ENCODE peak calls at places on chromosomes 7 and 10, in nine cellular contexts. One of them, this sample, is unnamed.
A peak's percentile ranks its signal among the peaks of the same experiment; 100 is the strongest.

GRCh38 chr7:82665966-82666507 is 222.5 kb upstream of the CACNA2D1 start:
- DNase-seq in GM18507: no peak
- DNase-seq in AG09319: no peak
- DNase-seq in GM13977: no peak
- DNase-seq in GDM1: no peak
- DNase-seq in T-helper 17 cell: no peak
- DNase-seq in right lobe of liver: no peak
- DNase-seq in neural progenitor cell: no peak
- DNase-seq in fibroblast of pulmonary artery: peak; percentile 75
- DNase-seq in this sample: no peak

GRCh38 chr10:62681211-62681940 is 123.1 kb upstream of the ADO start:
- DNase-seq in neural progenitor cell: peak; percentile 42
- DNase-seq in GM18507: peak; percentile 75
- DNase-seq in right lobe of liver: no peak
- DNase-seq in fibroblast of pulmonary artery: no peak
- DNase-seq in GM13977: peak; percentile 82
- DNase-seq in T-helper 17 cell: peak; percentile 30
- DNase-seq in AG09319: no peak
- DNase-seq in GDM1: no peak
- DNase-seq in this sample: peak; percentile 96

GRCh38 chr7:47578581-47579270 is 3.2 kb downstream of the TNS3 start:
- DNase-seq in fibroblast of pulmonary artery: peak; percentile 54
- DNase-seq in GM13977: no peak
- DNase-seq in right lobe of liver: no peak
- DNase-seq in AG09319: no peak
- DNase-seq in neural progenitor cell: no peak
- DNase-seq in GM18507: no peak
- DNase-seq in T-helper 17 cell: no peak
- DNase-seq in GDM1: peak; percentile 75
- DNase-seq in this sample: no peak

GRCh38 chr7:5218564-5219360 is 28.7 kb downstream of the WIPI2 start:
- DNase-seq in GDM1: no peak
- DNase-seq in GM18507: peak; percentile 75
- DNase-seq in neural progenitor cell: no peak
- DNase-seq in fibroblast of pulmonary artery: no peak
- DNase-seq in right lobe of liver: peak; percentile 75
- DNase-seq in T-helper 17 cell: no peak
- DNase-seq in AG09319: no peak
- DNase-seq in GM13977: peak; percentile 87
- DNase-seq in this sample: no peak

GRCh38 chr7:142584765-142585164 is 164.5 kb upstream of the PRSS1 start:
- DNase-seq in T-helper 17 cell: no peak
- DNase-seq in AG09319: no peak
- DNase-seq in GM18507: no peak
- DNase-seq in fibroblast of pulmonary artery: peak; percentile 43
- DNase-seq in neural progenitor cell: no peak
- DNase-seq in GM13977: no peak
- DNase-seq in right lobe of liver: no peak
- DNase-seq in GDM1: no peak
- DNase-seq in this sample: no peak

GRCh38 chr10:53537508-53537907 is 764.9 kb upstream of the MBL2 start:
- DNase-seq in GDM1: no peak
- DNase-seq in GM13977: no peak
- DNase-seq in neural progenitor cell: no peak
- DNase-seq in AG09319: no peak
- DNase-seq in GM18507: no peak
- DNase-seq in fibroblast of pulmonary artery: no peak
- DNase-seq in right lobe of liver: no peak
- DNase-seq in T-helper 17 cell: no peak
- DNase-seq in this sample: no peak

GRCh38 chr10:107165007-107165406 is 501 bp upstream of the SORCS1 start:
- DNase-seq in right lobe of liver: no peak
- DNase-seq in neural progenitor cell: peak; percentile 24
- DNase-seq in AG09319: no peak
- DNase-seq in fibroblast of pulmonary artery: no peak
- DNase-seq in GM13977: no peak
- DNase-seq in GDM1: no peak
- DNase-seq in GM18507: no peak
- DNase-seq in T-helper 17 cell: no peak
- DNase-seq in this sample: no peak

GRCh38 chr10:21292763-21293517 is 232.5 kb downstream of the SKIDA1 start:
- DNase-seq in neural progenitor cell: peak; percentile 81
- DNase-seq in right lobe of liver: no peak
- DNase-seq in GM13977: no peak
- DNase-seq in T-helper 17 cell: no peak
- DNase-seq in GDM1: no peak
- DNase-seq in AG09319: peak; percentile 84
- DNase-seq in fibroblast of pulmonary artery: peak; percentile 99
- DNase-seq in GM18507: no peak
- DNase-seq in this sample: no peak

GRCh38 chr10:76209135-76209534 is 777.7 kb downstream of the LRMDA start:
- DNase-seq in GM13977: no peak
- DNase-seq in AG09319: no peak
- DNase-seq in T-helper 17 cell: no peak
- DNase-seq in fibroblast of pulmonary artery: no peak
- DNase-seq in GDM1: no peak
- DNase-seq in GM18507: no peak
- DNase-seq in right lobe of liver: no peak
- DNase-seq in neural progenitor cell: no peak
- DNase-seq in this sample: no peak

GRCh38 chr10:86711237-86711956 is 43.1 kb downstream of the LDB3 start:
- DNase-seq in GM18507: peak; percentile 96
- DNase-seq in GM13977: peak; percentile 96
- DNase-seq in T-helper 17 cell: peak; percentile 78
- DNase-seq in fibroblast of pulmonary artery: peak; percentile 90
- DNase-seq in GDM1: peak; percentile 84
- DNase-seq in AG09319: peak; percentile 75
- DNase-seq in neural progenitor cell: peak; percentile 94
- DNase-seq in right lobe of liver: peak; percentile 87
- DNase-seq in this sample: peak; percentile 74

GRCh38 chr10:21832751-21833150 is 170.8 kb downstream of the DNAJC1 start:
- DNase-seq in fibroblast of pulmonary artery: peak; percentile 9
- DNase-seq in AG09319: no peak
- DNase-seq in neural progenitor cell: no peak
- DNase-seq in GM18507: no peak
- DNase-seq in GDM1: no peak
- DNase-seq in GM13977: no peak
- DNase-seq in right lobe of liver: no peak
- DNase-seq in T-helper 17 cell: no peak
- DNase-seq in this sample: no peak

GRCh38 chr10:5943536-5943935 is 33.8 kb downstream of the IL15RA start:
- DNase-seq in GM18507: no peak
- DNase-seq in GDM1: no peak
- DNase-seq in AG09319: peak; percentile 47
- DNase-seq in GM13977: no peak
- DNase-seq in neural progenitor cell: peak; percentile 34
- DNase-seq in right lobe of liver: no peak
- DNase-seq in T-helper 17 cell: no peak
- DNase-seq in fibroblast of pulmonary artery: peak; percentile 73
- DNase-seq in this sample: no peak

GRCh38 chr7:99731638-99732374 is 3.2 kb downstream of the CYP3A7 start:
- DNase-seq in right lobe of liver: no peak
- DNase-seq in fibroblast of pulmonary artery: no peak
- DNase-seq in GM18507: no peak
- DNase-seq in T-helper 17 cell: no peak
- DNase-seq in GM13977: no peak
- DNase-seq in neural progenitor cell: no peak
- DNase-seq in GDM1: no peak
- DNase-seq in AG09319: no peak
- DNase-seq in this sample: no peak

GRCh38 chr7:135650831-135651573 is 11.3 kb upstream of the STMP1 start:
- DNase-seq in neural progenitor cell: no peak
- DNase-seq in T-helper 17 cell: no peak
- DNase-seq in GM18507: no peak
- DNase-seq in AG09319: no peak
- DNase-seq in fibroblast of pulmonary artery: peak; percentile 77
- DNase-seq in GDM1: no peak
- DNase-seq in GM13977: no peak
- DNase-seq in right lobe of liver: no peak
- DNase-seq in this sample: no peak

GRCh38 chr10:128526793-128527375 is 400.7 kb upstream of the MKI67 start:
- DNase-seq in T-helper 17 cell: no peak
- DNase-seq in neural progenitor cell: no peak
- DNase-seq in GDM1: no peak
- DNase-seq in GM13977: no peak
- DNase-seq in fibroblast of pulmonary artery: no peak
- DNase-seq in GM18507: no peak
- DNase-seq in AG09319: no peak
- DNase-seq in right lobe of liver: no peak
- DNase-seq in this sample: no peak

GRCh38 chr10:47287805-47288204 is 12.2 kb upstream of the GDF10 start:
- DNase-seq in right lobe of liver: no peak
- DNase-seq in GM13977: no peak
- DNase-seq in GM18507: no peak
- DNase-seq in AG09319: no peak
- DNase-seq in GDM1: no peak
- DNase-seq in fibroblast of pulmonary artery: no peak
- DNase-seq in neural progenitor cell: no peak
- DNase-seq in T-helper 17 cell: no peak
- DNase-seq in this sample: no peak

This sample was measured in AML-193.